ENCODE peak calls at places on chromosomes 6 and 20, in ten cellular contexts. N is upper lobe of left lung, S is ureter, Y is fibroblast of the aortic adventitia, P is HFFc6, H is T-helper 2 cell, D is cardiac muscle cell, M is HCEC 1CT, O is Right ventricle myocardium superior, V is KBM-7. J is an unnamed sample.

GRCh38 chr20:62797671-62798532 is 1.6 kb downstream of the MRGBP start:
- DNase-seq in O (no peak), P (no peak), M (no peak), V (no peak), D (no peak), Y (no peak), N (peak), H (no peak), S (no peak), J (peak)

GRCh38 chr6:169766232-169766631 is 14.8 kb downstream of the ERMARD start:
- DNase-seq in O (no peak), M (no peak), D (no peak), Y (no peak), S (no peak), V (no peak), P (no peak), N (no peak), H (no peak), J (no peak)

GRCh38 chr20:31788578-31788977 is 30.6 kb upstream of the MYLK2 start:
- DNase-seq in N (no peak), P (peak), M (peak), S (no peak), D (no peak), O (no peak), H (no peak), Y (peak), V (no peak), J (no peak)

GRCh38 chr20:22404609-22405170 is 179.7 kb downstream of the FOXA2 start:
- DNase-seq in H (no peak), S (no peak), N (no peak), O (no peak), D (peak), V (no peak), M (no peak), Y (peak), P (no peak), J (no peak)

GRCh38 chr6:158249437-158249836 is 62.8 kb upstream of the TULP4 start:
- DNase-seq in H (no peak), P (no peak), V (no peak), S (no peak), M (no peak), O (no peak), D (no peak), N (no peak), Y (no peak), J (no peak)

GRCh38 chr6:82348130-82348529 is 15.5 kb upstream of the TPBG start:
- DNase-seq in V (no peak), S (no peak), D (no peak), Y (no peak), M (no peak), O (no peak), N (no peak), P (no peak), H (no peak), J (no peak)

GRCh38 chr6:18242062-18242851 is 22.1 kb downstream of the DEK start:
- DNase-seq in H (no peak), Y (peak), P (peak), N (no peak), V (no peak), S (no peak), M (peak), O (no peak), D (peak), J (peak)

GRCh38 chr20:42093041-42093440 is 474.9 kb upstream of the CHD6 start:
- DNase-seq in N (no peak), Y (no peak), P (no peak), V (no peak), O (no peak), S (no peak), D (no peak), M (no peak), H (no peak), J (no peak)